ENCODE peak calls at places on chromosomes 11 and 22, in four cellular contexts. One of them, this sample, is unnamed.

GRCh38 chr11:126391286-126391954 is 35.9 kb downstream of the ST3GAL4 start:
- DNase-seq in foreskin fibroblast: no peak
- DNase-seq in cardiac fibroblast: no peak
- DNase-seq in neural progenitor cell: no peak
- DNase-seq in this sample: peak

GRCh38 chr11:93031386-93031785 is 61.9 kb downstream of the MTNR1B start:
- DNase-seq in foreskin fibroblast: no peak
- DNase-seq in cardiac fibroblast: peak
- DNase-seq in neural progenitor cell: peak
- DNase-seq in this sample: no peak

GRCh38 chr11:46672381-46672839 is 28.0 kb downstream of the ARHGAP1 start:
- DNase-seq in foreskin fibroblast: no peak
- DNase-seq in cardiac fibroblast: no peak
- DNase-seq in neural progenitor cell: no peak
- DNase-seq in this sample: peak

GRCh38 chr11:67289226-67289650 is at the start of gene ANKRD13D:
- DNase-seq in foreskin fibroblast: no peak
- DNase-seq in cardiac fibroblast: no peak
- DNase-seq in neural progenitor cell: no peak
- DNase-seq in this sample: no peak

GRCh38 chr11:1844221-1845094 is 5.7 kb downstream of the TNNI2 start:
- DNase-seq in foreskin fibroblast: no peak
- DNase-seq in cardiac fibroblast: no peak
- DNase-seq in neural progenitor cell: no peak
- DNase-seq in this sample: peak

GRCh38 chr22:26615149-26615548 is 2.7 kb downstream of the CRYBB1 start:
- DNase-seq in foreskin fibroblast: no peak
- DNase-seq in cardiac fibroblast: no peak
- DNase-seq in neural progenitor cell: no peak
- DNase-seq in this sample: no peak

GRCh38 chr11:23353611-23354010 is 493.3 kb upstream of the CCDC179 start:
- DNase-seq in foreskin fibroblast: no peak
- DNase-seq in cardiac fibroblast: no peak
- DNase-seq in neural progenitor cell: no peak
- DNase-seq in this sample: no peak

GRCh38 chr22:49023161-49023878 is 804.4 kb downstream of the BRD1 start:
- DNase-seq in foreskin fibroblast: no peak
- DNase-seq in cardiac fibroblast: no peak
- DNase-seq in neural progenitor cell: no peak
- DNase-seq in this sample: no peak

GRCh38 chr11:57643802-57644201 is 5.9 kb downstream of the YPEL4 start:
- DNase-seq in foreskin fibroblast: no peak
- DNase-seq in cardiac fibroblast: peak
- DNase-seq in neural progenitor cell: no peak
- DNase-seq in this sample: no peak

GRCh38 chr11:130504317-130504716 is 55.9 kb downstream of the ADAMTS15 start:
- DNase-seq in foreskin fibroblast: no peak
- DNase-seq in cardiac fibroblast: no peak
- DNase-seq in neural progenitor cell: no peak
- DNase-seq in this sample: no peak

GRCh38 chr22:31906086-31906485 is 38.2 kb upstream of the YWHAH start:
- DNase-seq in foreskin fibroblast: no peak
- DNase-seq in cardiac fibroblast: no peak
- DNase-seq in neural progenitor cell: no peak
- DNase-seq in this sample: no peak

GRCh38 chr11:78841451-78842060 is 266.9 kb upstream of the NARS2 start:
- DNase-seq in foreskin fibroblast: peak
- DNase-seq in cardiac fibroblast: peak
- DNase-seq in neural progenitor cell: no peak
- DNase-seq in this sample: no peak

GRCh38 chr11:3163241-3163981 is 1.7 kb downstream of the OSBPL5 start:
- DNase-seq in foreskin fibroblast: no peak
- DNase-seq in cardiac fibroblast: no peak
- DNase-seq in neural progenitor cell: no peak
- DNase-seq in this sample: peak

GRCh38 chr11:66969584-66970205 is 5.4 kb upstream of the C11orf86 start:
- DNase-seq in foreskin fibroblast: peak
- DNase-seq in cardiac fibroblast: peak
- DNase-seq in neural progenitor cell: no peak
- DNase-seq in this sample: no peak

GRCh38 chr22:32462452-32462851 is 1.8 kb downstream of the BPIFC start:
- DNase-seq in foreskin fibroblast: no peak
- DNase-seq in cardiac fibroblast: no peak
- DNase-seq in neural progenitor cell: no peak
- DNase-seq in this sample: no peak

GRCh38 chr11:64892838-64893193 is 14.4 kb upstream of the EHD1 start:
- DNase-seq in foreskin fibroblast: no peak
- DNase-seq in cardiac fibroblast: no peak
- DNase-seq in neural progenitor cell: no peak
- DNase-seq in this sample: no peak

GRCh38 chr22:40819741-40820140 is 595 bp upstream of the SLC25A17 start:
- DNase-seq in foreskin fibroblast: peak
- DNase-seq in cardiac fibroblast: peak
- DNase-seq in neural progenitor cell: peak
- DNase-seq in this sample: peak

GRCh38 chr11:124897681-124898680 is at the start of gene ROBO4:
- DNase-seq in foreskin fibroblast: peak
- DNase-seq in cardiac fibroblast: peak
- DNase-seq in neural progenitor cell: no peak
- DNase-seq in this sample: no peak

GRCh38 chr22:29524440-29525191 is 28.9 kb downstream of the THOC5 start:
- DNase-seq in foreskin fibroblast: peak
- DNase-seq in cardiac fibroblast: peak
- DNase-seq in neural progenitor cell: peak
- DNase-seq in this sample: peak

GRCh38 chr11:68212421-68213134 is 518 bp downstream of the KMT5B start:
- DNase-seq in foreskin fibroblast: peak
- DNase-seq in cardiac fibroblast: peak
- DNase-seq in neural progenitor cell: peak
- DNase-seq in this sample: peak

GRCh38 chr11:110119317-110119716 is 26.1 kb downstream of the ZC3H12C start:
- DNase-seq in foreskin fibroblast: no peak
- DNase-seq in cardiac fibroblast: no peak
- DNase-seq in neural progenitor cell: no peak
- DNase-seq in this sample: no peak

GRCh38 chr11:6402061-6402470 is 11.8 kb downstream of the SMPD1 start:
- DNase-seq in foreskin fibroblast: no peak
- DNase-seq in cardiac fibroblast: no peak
- DNase-seq in neural progenitor cell: no peak
- DNase-seq in this sample: no peak

GRCh38 chr22:20243545-20244249 is 24.4 kb downstream of the RTN4R start:
- DNase-seq in foreskin fibroblast: peak
- DNase-seq in cardiac fibroblast: peak
- DNase-seq in neural progenitor cell: no peak
- DNase-seq in this sample: peak

GRCh38 chr11:45071232-45071631 is 75.2 kb upstream of the PRDM11 start:
- DNase-seq in foreskin fibroblast: no peak
- DNase-seq in cardiac fibroblast: no peak
- DNase-seq in neural progenitor cell: no peak
- DNase-seq in this sample: no peak

GRCh38 chr11:67466962-67467771 is 1.9 kb downstream of the TMEM134 start:
- DNase-seq in foreskin fibroblast: no peak
- DNase-seq in cardiac fibroblast: no peak
- DNase-seq in neural progenitor cell: no peak
- DNase-seq in this sample: no peak

GRCh38 chr11:1255151-1255550 is 32.3 kb downstream of the MUC5B start:
- DNase-seq in foreskin fibroblast: no peak
- DNase-seq in cardiac fibroblast: no peak
- DNase-seq in neural progenitor cell: no peak
- DNase-seq in this sample: no peak

This sample was measured in NB4.